ENCODE peak calls at places on chromosomes 6 and 20, in six cellular contexts. F, M, Q, N, A and T are unnamed samples.

GRCh38 chr6:11971154-11971553 is 41.0 kb upstream of the HIVEP1 start:
- DNase-seq in N (no peak), F (no peak), A (peak; percentile 76), Q (no peak), M (no peak), T (no peak)

GRCh38 chr6:151389640-151390275 is 1.6 kb downstream of the ZBTB2 start:
- DNase-seq in N (peak; percentile 59), Q (peak; percentile 51), F (no peak), M (peak; percentile 80), A (peak; percentile 55), T (no peak)

GRCh38 chr6:11536795-11537194 is 754 bp upstream of the TMEM170B start:
- DNase-seq in Q (no peak), M (no peak), F (no peak), N (peak; percentile 60), A (no peak), T (peak; percentile 42)

GRCh38 chr6:30883743-30884520 is at the start of gene DDR1:
- DNase-seq in Q (no peak), N (peak; percentile 66), A (peak; percentile 77), F (peak; percentile 56), M (peak; percentile 76), T (peak; percentile 64)

GRCh38 chr20:13546497-13547131 is 92.1 kb downstream of the TASP1 start:
- DNase-seq in N (peak; percentile 61), A (peak; percentile 12), F (peak; percentile 53), M (peak; percentile 48), Q (no peak), T (peak; percentile 18)

GRCh38 chr6:138814179-138814834 is 18.4 kb downstream of the ECT2L start:
- DNase-seq in M (no peak), N (no peak), A (no peak), Q (no peak), F (no peak), T (no peak)

GRCh38 chr6:136365781-136366354 is 76.2 kb upstream of the BCLAF1 start:
- DNase-seq in Q (peak; percentile 88), F (peak; percentile 15), M (peak; percentile 37), A (no peak), N (peak; percentile 73), T (peak; percentile 46)

GRCh38 chr6:35687658-35688604 is 784 bp downstream of the FKBP5 start:
- DNase-seq in F (peak; percentile 70), Q (no peak), N (peak; percentile 31), A (no peak), M (peak; percentile 30), T (peak; percentile 38)

GRCh38 chr6:89734526-89734925 is 85.1 kb downstream of the MDN1 start:
- DNase-seq in Q (no peak), A (no peak), M (no peak), N (no peak), F (no peak), T (no peak)

GRCh38 chr6:44043036-44043478 is 84.2 kb downstream of the MRPL14 start:
- DNase-seq in N (no peak), Q (peak; percentile 4), M (no peak), F (no peak), A (no peak), T (no peak)

GRCh38 chr6:29628419-29629281 is 4.3 kb downstream of the GABBR1 start:
- DNase-seq in A (peak; percentile 91), N (peak; percentile 87), Q (peak; percentile 41), M (peak; percentile 77), F (peak; percentile 67), T (peak; percentile 74)

GRCh38 chr20:52622086-52622485 is 350.1 kb upstream of the TSHZ2 start:
- DNase-seq in A (no peak), N (no peak), M (no peak), F (no peak), Q (no peak), T (no peak)

GRCh38 chr20:53296451-53297153 is 297.0 kb downstream of the ZNF217 start:
- DNase-seq in N (no peak), Q (no peak), F (no peak), A (no peak), M (no peak), T (no peak)

GRCh38 chr6:52574709-52575489 is 2.0 kb downstream of the TRAM2 start:
- DNase-seq in F (peak; percentile 57), Q (peak; percentile 23), A (peak; percentile 77), N (no peak), M (peak; percentile 32), T (no peak)

GRCh38 chr6:15657290-15657689 is 5.5 kb downstream of the DTNBP1 start:
- DNase-seq in A (no peak), N (no peak), Q (no peak), M (no peak), F (no peak), T (no peak)

GRCh38 chr6:91273729-91274128 is 686.9 kb upstream of the MAP3K7 start:
- DNase-seq in Q (no peak), M (peak; percentile 72), A (no peak), F (no peak), N (no peak), T (no peak)

GRCh38 chr6:121592955-121593665 is 157.7 kb downstream of the GJA1 start:
- DNase-seq in A (no peak), M (no peak), Q (no peak), N (peak; percentile 60), F (no peak), T (no peak)

GRCh38 chr6:167469101-167469500 is 144.2 kb downstream of the TTLL2 start:
- DNase-seq in A (no peak), M (no peak), N (no peak), Q (no peak), F (peak; percentile 20), T (no peak)

GRCh38 chr20:62935204-62935967 is 2.6 kb upstream of the GID8 start:
- DNase-seq in F (no peak), M (no peak), A (no peak), Q (no peak), N (no peak), T (no peak)

GRCh38 chr6:70790483-70790882 is 122.8 kb downstream of the SMAP1 start:
- DNase-seq in N (no peak), F (no peak), A (no peak), M (no peak), Q (no peak), T (no peak)